ENCODE peak calls at places on chromosomes 3 and 15, in six cellular contexts. L, W, X, U, J and K are unnamed samples.

GRCh38 chr3:138781012-138781470 is 53.7 kb downstream of the PIK3CB start:
- DNase-seq in L (no peak), X (no peak), J (no peak), W (peak), U (no peak), K (no peak)

GRCh38 chr15:33700695-33701303 is 267.5 kb upstream of the CHRM5 start:
- DNase-seq in X (peak), W (peak), J (peak), U (peak), L (peak), K (peak)

GRCh38 chr3:69433938-69434263 is 48.0 kb upstream of the FRMD4B start:
- DNase-seq in L (no peak), W (no peak), X (no peak), J (peak), U (peak), K (no peak)

GRCh38 chr15:100259266-100259665 is 82.5 kb downstream of the ADAMTS17 start:
- DNase-seq in J (no peak), X (no peak), U (no peak), W (no peak), L (no peak), K (no peak)

GRCh38 chr3:13452490-13453335 is 27.4 kb upstream of the HDAC11 start:
- DNase-seq in W (peak), U (peak), J (peak), L (no peak), X (no peak), K (no peak)

GRCh38 chr3:41598804-41599481 is 363.0 kb downstream of the ULK4 start:
- DNase-seq in J (peak), W (no peak), X (no peak), L (no peak), U (no peak), K (no peak)

GRCh38 chr3:64653101-64653500 is 34.7 kb downstream of the ADAMTS9 start:
- DNase-seq in X (no peak), L (no peak), J (no peak), U (no peak), W (no peak), K (no peak)

GRCh38 chr3:143071776-143072175 is 47.8 kb upstream of the CHST2 start:
- DNase-seq in X (no peak), U (no peak), J (no peak), L (no peak), W (no peak), K (no peak)